ENCODE peak calls at places on chromosomes 11 and 22, in five cellular contexts. One of them, this sample, is unnamed.

GRCh38 chr11:102004220-102004619 is 43.0 kb upstream of the CFAP300 start:
- DNase-seq in EL: no peak
- DNase-seq in brain pericyte: no peak
- DNase-seq in nephron progenitor cell: no peak
- DNase-seq in renal cortical epithelial cell: no peak
- DNase-seq in this sample: no peak

GRCh38 chr11:2168286-2169000 is 3.2 kb downstream of the TH start:
- DNase-seq in EL: no peak
- DNase-seq in brain pericyte: no peak
- DNase-seq in nephron progenitor cell: no peak
- DNase-seq in renal cortical epithelial cell: no peak
- DNase-seq in this sample: no peak

GRCh38 chr11:134592391-134592990 is 180.4 kb upstream of the B3GAT1 start:
- DNase-seq in EL: no peak
- DNase-seq in brain pericyte: no peak
- DNase-seq in nephron progenitor cell: peak
- DNase-seq in renal cortical epithelial cell: no peak
- DNase-seq in this sample: peak

GRCh38 chr22:36332623-36333331 is 55.0 kb downstream of the MYH9 start:
- DNase-seq in EL: peak
- DNase-seq in brain pericyte: no peak
- DNase-seq in nephron progenitor cell: peak
- DNase-seq in renal cortical epithelial cell: peak
- DNase-seq in this sample: no peak

GRCh38 chr22:41966225-41966606 is 3.0 kb upstream of the SEPTIN3 start:
- DNase-seq in EL: no peak
- DNase-seq in brain pericyte: no peak
- DNase-seq in nephron progenitor cell: no peak
- DNase-seq in renal cortical epithelial cell: no peak
- DNase-seq in this sample: no peak

GRCh38 chr11:134949121-134949591 is 537.1 kb upstream of the B3GAT1 start:
- DNase-seq in EL: peak
- DNase-seq in brain pericyte: no peak
- DNase-seq in nephron progenitor cell: no peak
- DNase-seq in renal cortical epithelial cell: peak
- DNase-seq in this sample: no peak

GRCh38 chr11:132844956-132845355 is 687.3 kb downstream of the OPCML start:
- DNase-seq in EL: peak
- DNase-seq in brain pericyte: peak
- DNase-seq in nephron progenitor cell: no peak
- DNase-seq in renal cortical epithelial cell: peak
- DNase-seq in this sample: no peak

GRCh38 chr11:72422414-72422813 is 11.9 kb downstream of the CLPB start:
- DNase-seq in EL: no peak
- DNase-seq in brain pericyte: no peak
- DNase-seq in nephron progenitor cell: no peak
- DNase-seq in renal cortical epithelial cell: no peak
- DNase-seq in this sample: no peak

GRCh38 chr11:125950696-125951645 is 5.1 kb downstream of the VSIG10L2 start:
- DNase-seq in EL: no peak
- DNase-seq in brain pericyte: no peak
- DNase-seq in nephron progenitor cell: no peak
- DNase-seq in renal cortical epithelial cell: no peak
- DNase-seq in this sample: no peak

GRCh38 chr11:79092791-79093313 is 348.0 kb downstream of the TENM4 start:
- DNase-seq in EL: peak
- DNase-seq in brain pericyte: peak
- DNase-seq in nephron progenitor cell: no peak
- DNase-seq in renal cortical epithelial cell: peak
- DNase-seq in this sample: no peak

GRCh38 chr11:74011360-74012071 is 2.6 kb upstream of the UCP3 start:
- DNase-seq in EL: no peak
- DNase-seq in brain pericyte: no peak
- DNase-seq in nephron progenitor cell: no peak
- DNase-seq in renal cortical epithelial cell: no peak
- DNase-seq in this sample: no peak

GRCh38 chr11:107665016-107665415 is 46.8 kb downstream of the SLN start:
- DNase-seq in EL: no peak
- DNase-seq in brain pericyte: no peak
- DNase-seq in nephron progenitor cell: no peak
- DNase-seq in renal cortical epithelial cell: no peak
- DNase-seq in this sample: no peak

GRCh38 chr11:128502736-128503135 is 84.6 kb downstream of the ETS1 start:
- DNase-seq in EL: peak
- DNase-seq in brain pericyte: no peak
- DNase-seq in nephron progenitor cell: no peak
- DNase-seq in renal cortical epithelial cell: peak
- DNase-seq in this sample: no peak

GRCh38 chr11:113373981-113374560 is 13.5 kb upstream of the ANKK1 start:
- DNase-seq in EL: no peak
- DNase-seq in brain pericyte: no peak
- DNase-seq in nephron progenitor cell: no peak
- DNase-seq in renal cortical epithelial cell: no peak
- DNase-seq in this sample: no peak

GRCh38 chr11:60852060-60852638 is 3.6 kb downstream of the PTGDR2 start:
- DNase-seq in EL: no peak
- DNase-seq in brain pericyte: no peak
- DNase-seq in nephron progenitor cell: no peak
- DNase-seq in renal cortical epithelial cell: no peak
- DNase-seq in this sample: no peak

GRCh38 chr11:115720537-115721308 is 216.5 kb upstream of the CADM1 start:
- DNase-seq in EL: no peak
- DNase-seq in brain pericyte: no peak
- DNase-seq in nephron progenitor cell: no peak
- DNase-seq in renal cortical epithelial cell: no peak
- DNase-seq in this sample: no peak

GRCh38 chr11:59511675-59512074 is 336 bp downstream of the OR4D9 start:
- DNase-seq in EL: no peak
- DNase-seq in brain pericyte: no peak
- DNase-seq in nephron progenitor cell: no peak
- DNase-seq in renal cortical epithelial cell: no peak
- DNase-seq in this sample: no peak

GRCh38 chr22:21823740-21824438 is 43.6 kb downstream of the MAPK1 start:
- DNase-seq in EL: peak
- DNase-seq in brain pericyte: no peak
- DNase-seq in nephron progenitor cell: no peak
- DNase-seq in renal cortical epithelial cell: no peak
- DNase-seq in this sample: no peak

GRCh38 chr11:10181811-10182210 is 112.2 kb downstream of the SBF2 start:
- DNase-seq in EL: peak
- DNase-seq in brain pericyte: peak
- DNase-seq in nephron progenitor cell: no peak
- DNase-seq in renal cortical epithelial cell: peak
- DNase-seq in this sample: no peak

GRCh38 chr11:25057861-25058260 is 561.0 kb downstream of the LUZP2 start:
- DNase-seq in EL: no peak
- DNase-seq in brain pericyte: no peak
- DNase-seq in nephron progenitor cell: no peak
- DNase-seq in renal cortical epithelial cell: no peak
- DNase-seq in this sample: no peak

GRCh38 chr22:44623771-44624510 is 78.1 kb upstream of the PRR5 start:
- DNase-seq in EL: peak
- DNase-seq in brain pericyte: no peak
- DNase-seq in nephron progenitor cell: peak
- DNase-seq in renal cortical epithelial cell: no peak
- DNase-seq in this sample: no peak

GRCh38 chr11:95108159-95108611 is 18.5 kb downstream of the ENDOD1 start:
- DNase-seq in EL: peak
- DNase-seq in brain pericyte: no peak
- DNase-seq in nephron progenitor cell: no peak
- DNase-seq in renal cortical epithelial cell: peak
- DNase-seq in this sample: no peak

GRCh38 chr11:36564376-36565032 is 3.3 kb upstream of the RAG1 start:
- DNase-seq in EL: peak
- DNase-seq in brain pericyte: peak
- DNase-seq in nephron progenitor cell: peak
- DNase-seq in renal cortical epithelial cell: peak
- DNase-seq in this sample: peak

GRCh38 chr22:36569999-36570398 is 41.0 kb upstream of the EIF3D start:
- DNase-seq in EL: peak
- DNase-seq in brain pericyte: no peak
- DNase-seq in nephron progenitor cell: peak
- DNase-seq in renal cortical epithelial cell: no peak
- DNase-seq in this sample: peak

GRCh38 chr11:28961726-28962125 is 853.5 kb downstream of the METTL15 start:
- DNase-seq in EL: no peak
- DNase-seq in brain pericyte: no peak
- DNase-seq in nephron progenitor cell: no peak
- DNase-seq in renal cortical epithelial cell: no peak
- DNase-seq in this sample: no peak

GRCh38 chr11:59247535-59248227 is 35.0 kb upstream of the MPEG1 start:
- DNase-seq in EL: peak
- DNase-seq in brain pericyte: no peak
- DNase-seq in nephron progenitor cell: no peak
- DNase-seq in renal cortical epithelial cell: no peak
- DNase-seq in this sample: no peak

GRCh38 chr11:74749965-74750296 is 1.3 kb downstream of the RNF169 start:
- DNase-seq in EL: peak
- DNase-seq in brain pericyte: no peak
- DNase-seq in nephron progenitor cell: no peak
- DNase-seq in renal cortical epithelial cell: no peak
- DNase-seq in this sample: no peak

GRCh38 chr11:779955-780532 is 2.8 kb upstream of the GATD1 start:
- DNase-seq in EL: no peak
- DNase-seq in brain pericyte: no peak
- DNase-seq in nephron progenitor cell: peak
- DNase-seq in renal cortical epithelial cell: no peak
- DNase-seq in this sample: no peak

GRCh38 chr22:37526376-37526775 is 7.2 kb upstream of the CARD10 start:
- DNase-seq in EL: peak
- DNase-seq in brain pericyte: no peak
- DNase-seq in nephron progenitor cell: no peak
- DNase-seq in renal cortical epithelial cell: no peak
- DNase-seq in this sample: no peak